ENCODE peak calls at places on chromosomes 16 and 17, in seven cellular contexts. One of them, this sample, is unnamed.
A peak's percentile ranks its signal among the peaks of the same experiment; 100 is the strongest.

GRCh38 chr16:88593489-88593888 is 23.3 kb downstream of the ZC3H18 start:
- DNase-seq in H1: no peak
- DNase-seq in heart left ventricle: peak; percentile 37
- DNase-seq in esophagus squamous epithelium: no peak
- DNase-seq in ovary: no peak
- DNase-seq in breast epithelium: no peak
- DNase-seq in tibial nerve: no peak
- DNase-seq in this sample: no peak

GRCh38 chr16:7160093-7160492 is 172.6 kb upstream of the RBFOX1 start:
- DNase-seq in ovary: no peak
- DNase-seq in esophagus squamous epithelium: no peak
- DNase-seq in tibial nerve: no peak
- DNase-seq in H1: no peak
- DNase-seq in breast epithelium: no peak
- DNase-seq in heart left ventricle: no peak
- DNase-seq in this sample: no peak

GRCh38 chr16:22297871-22298733 is 893 bp downstream of the POLR3E start:
- DNase-seq in esophagus squamous epithelium: no peak
- DNase-seq in H1: peak; percentile 57
- DNase-seq in heart left ventricle: peak; percentile 68
- DNase-seq in tibial nerve: peak; percentile 62
- DNase-seq in breast epithelium: peak; percentile 62
- DNase-seq in ovary: peak; percentile 78
- DNase-seq in this sample: peak; percentile 50

GRCh38 chr16:73161977-73162376 is 114.0 kb upstream of the ZFHX3 start:
- DNase-seq in tibial nerve: no peak
- DNase-seq in H1: no peak
- DNase-seq in esophagus squamous epithelium: no peak
- DNase-seq in ovary: no peak
- DNase-seq in breast epithelium: no peak
- DNase-seq in heart left ventricle: no peak
- DNase-seq in this sample: no peak

GRCh38 chr17:74767111-74767516 is 9.0 kb downstream of the NAT9 start:
- DNase-seq in H1: no peak
- DNase-seq in tibial nerve: no peak
- DNase-seq in esophagus squamous epithelium: no peak
- DNase-seq in ovary: no peak
- DNase-seq in heart left ventricle: no peak
- DNase-seq in breast epithelium: no peak
- DNase-seq in this sample: no peak

GRCh38 chr17:74325743-74326379 is at the start of gene KIF19:
- DNase-seq in heart left ventricle: peak; percentile 54
- DNase-seq in breast epithelium: no peak
- DNase-seq in esophagus squamous epithelium: no peak
- DNase-seq in ovary: no peak
- DNase-seq in H1: peak; percentile 80
- DNase-seq in tibial nerve: no peak
- DNase-seq in this sample: peak; percentile 55

GRCh38 chr17:57803026-57803425 is 46.8 kb downstream of the MRPS23 start:
- DNase-seq in tibial nerve: no peak
- DNase-seq in H1: no peak
- DNase-seq in heart left ventricle: no peak
- DNase-seq in ovary: no peak
- DNase-seq in breast epithelium: no peak
- DNase-seq in esophagus squamous epithelium: no peak
- DNase-seq in this sample: no peak

GRCh38 chr17:57649191-57649590 is 95.9 kb downstream of the CCDC182 start:
- DNase-seq in breast epithelium: no peak
- DNase-seq in H1: no peak
- DNase-seq in heart left ventricle: no peak
- DNase-seq in esophagus squamous epithelium: no peak
- DNase-seq in ovary: no peak
- DNase-seq in tibial nerve: no peak
- DNase-seq in this sample: no peak

GRCh38 chr17:44979426-44980273 is 11.5 kb upstream of the C1QL1 start:
- DNase-seq in ovary: peak; percentile 80
- DNase-seq in breast epithelium: no peak
- DNase-seq in tibial nerve: no peak
- DNase-seq in esophagus squamous epithelium: no peak
- DNase-seq in heart left ventricle: peak; percentile 29
- DNase-seq in H1: no peak
- DNase-seq in this sample: no peak

GRCh38 chr16:30996324-30996999 is 11.5 kb downstream of the HSD3B7 start:
- DNase-seq in tibial nerve: no peak
- DNase-seq in H1: no peak
- DNase-seq in esophagus squamous epithelium: no peak
- DNase-seq in breast epithelium: no peak
- DNase-seq in heart left ventricle: peak; percentile 54
- DNase-seq in ovary: peak; percentile 62
- DNase-seq in this sample: no peak

GRCh38 chr17:76467366-76467765 is at the start of gene AANAT:
- DNase-seq in tibial nerve: no peak
- DNase-seq in ovary: no peak
- DNase-seq in H1: peak; percentile 47
- DNase-seq in heart left ventricle: no peak
- DNase-seq in breast epithelium: no peak
- DNase-seq in esophagus squamous epithelium: no peak
- DNase-seq in this sample: no peak

GRCh38 chr17:77908501-77908900 is 50.0 kb upstream of the TNRC6C start:
- DNase-seq in H1: no peak
- DNase-seq in ovary: no peak
- DNase-seq in heart left ventricle: no peak
- DNase-seq in breast epithelium: no peak
- DNase-seq in esophagus squamous epithelium: no peak
- DNase-seq in tibial nerve: no peak
- DNase-seq in this sample: no peak

GRCh38 chr16:11094838-11095565 is 150.6 kb downstream of the CLEC16A start:
- DNase-seq in heart left ventricle: no peak
- DNase-seq in esophagus squamous epithelium: no peak
- DNase-seq in breast epithelium: no peak
- DNase-seq in ovary: peak; percentile 26
- DNase-seq in tibial nerve: no peak
- DNase-seq in H1: no peak
- DNase-seq in this sample: no peak

GRCh38 chr16:23330583-23331249 is 28.6 kb downstream of the SCNN1B start:
- DNase-seq in tibial nerve: no peak
- DNase-seq in esophagus squamous epithelium: no peak
- DNase-seq in ovary: no peak
- DNase-seq in breast epithelium: no peak
- DNase-seq in heart left ventricle: no peak
- DNase-seq in H1: no peak
- DNase-seq in this sample: no peak

GRCh38 chr16:22635345-22635744 is 124.7 kb downstream of the NPIPB5 start:
- DNase-seq in tibial nerve: no peak
- DNase-seq in heart left ventricle: no peak
- DNase-seq in esophagus squamous epithelium: no peak
- DNase-seq in ovary: no peak
- DNase-seq in H1: no peak
- DNase-seq in breast epithelium: no peak
- DNase-seq in this sample: no peak

GRCh38 chr16:68247400-68247799 is 2.2 kb downstream of the PLA2G15 start:
- DNase-seq in tibial nerve: no peak
- DNase-seq in ovary: no peak
- DNase-seq in heart left ventricle: no peak
- DNase-seq in H1: no peak
- DNase-seq in breast epithelium: no peak
- DNase-seq in esophagus squamous epithelium: no peak
- DNase-seq in this sample: no peak
- TF ChIP-seq POLR2A in tibial nerve: no peak
- TF ChIP-seq POLR2A in ovary: no peak
- TF ChIP-seq POLR2A in heart left ventricle: no peak
- TF ChIP-seq POLR2A in H1: no peak
- TF ChIP-seq POLR2A in breast epithelium: no peak
- TF ChIP-seq POLR2A in esophagus squamous epithelium: no peak
- TF ChIP-seq POLR2A in this sample: no peak

DNA sequence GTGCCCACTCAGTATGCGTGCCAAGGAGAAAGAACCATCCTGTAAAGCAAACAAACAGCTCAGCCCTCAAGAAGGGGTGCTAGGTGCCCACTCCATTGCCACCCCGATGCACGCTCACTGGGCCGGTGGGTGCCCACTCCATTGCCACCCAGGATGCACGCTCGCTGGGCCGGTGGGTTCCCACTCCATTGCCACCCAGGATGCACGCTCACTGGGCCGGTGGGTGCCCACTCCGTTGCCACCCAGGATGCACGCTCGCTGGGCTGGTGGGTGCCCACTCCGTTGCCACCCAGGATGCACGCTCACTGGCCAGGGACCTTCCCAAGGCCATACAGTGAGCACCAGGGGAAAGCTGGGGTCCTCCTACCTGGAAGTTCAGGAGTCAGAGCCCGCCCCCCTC is 28.1 kb downstream of the HASPIN start:
- DNase-seq in H1: no peak
- DNase-seq in heart left ventricle: no peak
- DNase-seq in ovary: no peak
- DNase-seq in breast epithelium: no peak
- DNase-seq in esophagus squamous epithelium: no peak
- DNase-seq in tibial nerve: no peak
- DNase-seq in this sample: no peak
- H3K4me1 ChIP-seq in H1: no peaks in the 10 kb centered on the region
- H3K4me1 ChIP-seq in heart left ventricle: no peaks in the 10 kb centered on the region
- H3K4me1 ChIP-seq in ovary: no peaks in the 10 kb centered on the region
- H3K4me1 ChIP-seq in breast epithelium: no peaks in the 10 kb centered on the region
- H3K4me1 ChIP-seq in esophagus squamous epithelium: no peaks in the 10 kb centered on the region
- H3K4me1 ChIP-seq in tibial nerve: no peaks in the 10 kb centered on the region
- H3K4me1 ChIP-seq in this sample: peaks cover 15% of the 10 kb centered on the region

GRCh38 chr17:42027961-42028790 is 8.3 kb downstream of the NKIRAS2 start:
- DNase-seq in heart left ventricle: no peak
- DNase-seq in tibial nerve: no peak
- DNase-seq in H1: peak; percentile 77
- DNase-seq in breast epithelium: no peak
- DNase-seq in esophagus squamous epithelium: no peak
- DNase-seq in ovary: no peak
- DNase-seq in this sample: peak; percentile 54
- TF ChIP-seq CTCF in heart left ventricle: no peak
- TF ChIP-seq CTCF in tibial nerve: no peak
- TF ChIP-seq CTCF in H1: peak; percentile 91
- TF ChIP-seq CTCF in breast epithelium: no peak
- TF ChIP-seq CTCF in esophagus squamous epithelium: no peak
- TF ChIP-seq CTCF in ovary: no peak
- TF ChIP-seq CTCF in this sample: no peak

GRCh38 chr16:76634847-76635697 is 357.9 kb downstream of the CNTNAP4 start:
- DNase-seq in heart left ventricle: no peak
- DNase-seq in H1: no peak
- DNase-seq in breast epithelium: no peak
- DNase-seq in tibial nerve: no peak
- DNase-seq in ovary: no peak
- DNase-seq in esophagus squamous epithelium: no peak
- DNase-seq in this sample: no peak
- TF ChIP-seq POLR2A in heart left ventricle: no peak
- TF ChIP-seq POLR2A in H1: no peak
- TF ChIP-seq POLR2A in breast epithelium: no peak
- TF ChIP-seq POLR2A in tibial nerve: no peak
- TF ChIP-seq POLR2A in ovary: no peak
- TF ChIP-seq POLR2A in esophagus squamous epithelium: no peak
- TF ChIP-seq POLR2A in this sample: no peak

This sample was measured in stomach.